ENCODE peak calls at places on chromosomes 12 and 14, in seven cellular contexts. C is mammary epithelial cell, S is astrocyte of the spinal cord, Y is endothelial cell, W is IMR-90, N is bronchial epithelial cell, G is uterus. F is an unnamed sample.
A peak's percentile ranks its signal among the peaks of the same experiment; 100 is the strongest.

GRCh38 chr14:91252901-91253794 is 8.6 kb upstream of the GPR68 start:
- DNase-seq in W (no peak), C (no peak), N (no peak), S (no peak), Y (peak; percentile 45), G (no peak), F (no peak)

GRCh38 chr12:27002141-27002540 is 12.0 kb downstream of the TM7SF3 start:
- DNase-seq in W (no peak), N (no peak), Y (no peak), S (no peak), C (no peak), G (no peak), F (no peak)

GRCh38 chr12:53602176-53602942 is 23.8 kb downstream of the ATF7 start:
- DNase-seq in W (no peak), G (no peak), C (no peak), N (no peak), Y (no peak), S (no peak), F (no peak)

GRCh38 chr14:99028041-99028440 is 244.0 kb downstream of the BCL11B start:
- DNase-seq in G (no peak), C (no peak), N (no peak), S (no peak), Y (no peak), W (no peak), F (no peak)

GRCh38 chr12:91404362-91404899 is 221.8 kb upstream of the DCN start:
- DNase-seq in N (peak; percentile 43), W (no peak), C (peak; percentile 32), G (no peak), S (no peak), Y (no peak), F (no peak)

GRCh38 chr12:14840616-14841015 is 2.7 kb downstream of the ART4 start:
- DNase-seq in W (no peak), S (no peak), Y (no peak), G (no peak), N (no peak), C (no peak), F (no peak)

GRCh38 chr12:83472350-83472749 is 785.6 kb downstream of the TMTC2 start:
- DNase-seq in Y (no peak), S (no peak), C (no peak), N (no peak), W (no peak), G (no peak), F (no peak)

GRCh38 chr12:6266431-6267006 is 44.0 kb upstream of the PLEKHG6 start:
- DNase-seq in W (no peak), C (no peak), N (no peak), S (no peak), Y (no peak), G (no peak), F (no peak)

GRCh38 chr12:1890119-1890703 is 28.2 kb downstream of the CACNA2D4 start:
- DNase-seq in S (no peak), Y (no peak), G (no peak), C (no peak), W (no peak), N (no peak), F (no peak)

GRCh38 chr12:108701779-108702435 is 29.4 kb downstream of the CORO1C start:
- DNase-seq in W (peak; percentile 63), G (no peak), C (peak; percentile 45), N (peak; percentile 62), S (peak; percentile 52), Y (no peak), F (no peak)

GRCh38 chr14:35140718-35141581 is 18.6 kb downstream of the PRORP start:
- DNase-seq in C (no peak), S (peak; percentile 50), Y (no peak), W (peak; percentile 52), G (no peak), N (no peak), F (no peak)

GRCh38 chr14:96207686-96208085 is 3.0 kb downstream of the BDKRB2 start:
- DNase-seq in Y (no peak), C (peak; percentile 50), G (no peak), W (no peak), S (no peak), N (peak; percentile 75), F (no peak)

GRCh38 chr12:31204995-31205582 is 120.9 kb downstream of the SINHCAF start:
- DNase-seq in S (peak; percentile 24), N (peak; percentile 97), C (peak; percentile 94), G (no peak), W (peak; percentile 49), Y (no peak), F (no peak)

GRCh38 chr14:103880986-103881926 is 33.9 kb upstream of the PPP1R13B start:
- DNase-seq in Y (no peak), G (peak; percentile 49), C (no peak), W (no peak), N (no peak), S (no peak), F (no peak)

GRCh38 chr14:91230363-91231035 is 14.0 kb downstream of the GPR68 start:
- DNase-seq in Y (no peak), N (peak; percentile 28), S (peak; percentile 53), W (peak; percentile 36), C (no peak), G (no peak), F (no peak)

GRCh38 chr12:107610030-107610859 is 75.4 kb upstream of the PWP1 start:
- DNase-seq in Y (peak; percentile 56), G (no peak), W (peak; percentile 48), S (peak; percentile 57), N (peak; percentile 34), C (no peak), F (no peak)

GRCh38 chr12:78036889-78037288 is 206.2 kb downstream of the NAV3 start:
- DNase-seq in Y (no peak), N (no peak), W (no peak), C (no peak), G (no peak), S (no peak), F (no peak)

GRCh38 chr14:74258705-74259035 is 19.4 kb downstream of the VSX2 start:
- DNase-seq in W (no peak), N (no peak), S (no peak), C (no peak), G (no peak), Y (no peak), F (no peak)

GRCh38 chr12:93773122-93773871 is 96.1 kb downstream of the CRADD start:
- DNase-seq in G (no peak), Y (no peak), S (peak; percentile 72), W (peak; percentile 34), N (no peak), C (peak; percentile 33), F (no peak)

GRCh38 chr12:57166971-57167371 is 19.6 kb upstream of the LRP1-AS start:
- DNase-seq in S (peak; percentile 76), G (peak; percentile 17), C (peak; percentile 96), N (peak; percentile 96), W (peak; percentile 90), Y (no peak), F (no peak)

GRCh38 chr14:104574978-104575377 is 4.6 kb upstream of the C14orf180 start:
- DNase-seq in W (no peak), G (no peak), Y (no peak), S (no peak), N (no peak), C (no peak), F (no peak)

GRCh38 chr12:102343361-102344121 is 136.8 kb downstream of the IGF1 start:
- DNase-seq in S (no peak), N (peak; percentile 71), C (peak; percentile 11), Y (no peak), W (peak; percentile 16), G (no peak), F (no peak)

GRCh38 chr12:49902399-49903350 is 1.0 kb downstream of the FAIM2 start:
- DNase-seq in Y (no peak), S (no peak), G (no peak), N (no peak), C (no peak), W (no peak), F (no peak)

GRCh38 chr12:68910128-68910527 is 22.8 kb downstream of the CPM start:
- DNase-seq in G (no peak), N (peak; percentile 77), Y (no peak), S (no peak), C (peak; percentile 49), W (peak; percentile 50), F (no peak)

GRCh38 chr12:123973552-123974341 is 732 bp downstream of the ZNF664 start:
- DNase-seq in G (peak; percentile 27), W (peak; percentile 10), Y (peak; percentile 56), S (no peak), N (no peak), C (peak; percentile 49), F (peak; percentile 41)

GRCh38 chr12:69332815-69333358 is 15.3 kb upstream of the LYZ start:
- DNase-seq in W (no peak), G (no peak), S (no peak), N (no peak), C (no peak), Y (no peak), F (no peak)

GRCh38 chr14:85222344-85222743 is 307.6 kb upstream of the FLRT2 start:
- DNase-seq in C (no peak), W (no peak), S (no peak), Y (no peak), G (no peak), N (no peak), F (no peak)

DNA sequence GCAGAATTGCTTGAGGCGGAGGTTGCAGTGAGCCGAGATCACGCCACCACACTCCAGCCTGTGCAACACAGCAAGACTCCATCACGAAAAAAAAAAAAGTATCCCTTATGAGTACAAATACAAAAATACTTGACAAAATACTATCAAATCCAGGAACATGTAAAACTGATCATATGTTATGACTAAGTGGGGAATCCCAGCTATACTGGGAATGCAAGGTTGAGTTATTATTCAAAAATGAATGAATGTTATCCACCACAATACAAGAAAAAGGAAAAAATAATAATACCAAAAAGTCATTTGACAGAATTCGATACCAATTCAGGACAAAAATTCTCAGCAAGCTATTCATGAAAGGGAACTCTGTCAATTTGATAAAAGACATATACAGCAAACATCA is 32.6 kb downstream of the MOK start:
- DNase-seq in C (peak; percentile 22), S (peak; percentile 30), G (no peak), N (peak; percentile 40), W (peak; percentile 82), Y (no peak), F (no peak)
- TF ChIP-seq CTCF in C (no peak), S (no peak), G (no peak), N (no peak), W (no peak), Y (no peak), F (no peak)

GRCh38 chr14:94681300-94682060 is 69.3 kb downstream of the SERPINA3 start:
- DNase-seq in G (no peak), S (peak; percentile 39), N (peak; percentile 46), W (peak; percentile 42), C (peak; percentile 64), Y (peak; percentile 32), F (no peak)
- TF ChIP-seq CTCF in G (no peak), S (peak; percentile 67), N (peak; percentile 59), W (peak; percentile 65), C (peak; percentile 91), Y (peak; percentile 31), F (peak; percentile 46)

GRCh38 chr14:31110872-31111271 is 84.7 kb upstream of the STRN3 start:
- DNase-seq in W (no peak), S (no peak), G (no peak), N (no peak), Y (no peak), C (no peak), F (no peak)
- TF ChIP-seq CTCF in W (no peak), S (no peak), G (no peak), N (no peak), Y (no peak), C (no peak), F (no peak)

DNA sequence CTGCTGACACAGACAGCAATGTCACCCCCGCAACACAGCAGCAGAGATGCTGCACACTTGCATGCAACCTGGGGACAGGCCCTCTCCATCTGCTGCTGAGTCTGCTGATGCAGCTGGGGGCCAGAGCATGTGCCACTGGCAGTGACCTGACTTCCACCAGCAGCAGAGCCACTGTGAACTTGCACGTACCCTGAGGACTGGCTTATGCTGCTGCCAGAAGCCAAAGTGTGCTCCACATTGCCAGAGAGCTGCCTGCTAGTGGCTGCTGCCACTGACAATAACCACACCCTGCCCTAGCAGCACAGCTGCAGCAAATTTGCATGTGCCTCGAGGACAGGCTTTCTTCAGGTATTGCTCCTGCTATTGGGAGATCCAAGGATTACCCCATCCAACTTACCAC is 4.5 kb upstream of the PRR4 start:
- DNase-seq in Y (no peak), G (no peak), C (no peak), N (no peak), W (no peak), S (no peak), F (no peak)
- TF ChIP-seq CTCF in Y (no peak), G (no peak), C (no peak), N (no peak), W (no peak), S (no peak), F (no peak)